ENCODE peak calls at places on chromosomes 5 and 9, in ten cellular contexts. D is neuronal stem cell; Q is KBM-7; I is keratinocyte; U is stimulated activated naive B cell treated with anti-CD40 and anti-IgM and Interleukin-4, amounts not matched to agents 10 μg/mL and 1 μg/mL and 100 μg/mL, for 72 hours; R is activated T-cell treated with anti-CD3 and anti-CD28 coated beads, Interleukin-2, amount 50 U/mL, for 48 hours; V is NAMALWA; A is NCI-H1092; K is amygdala; O is prostate gland. Y is an unnamed sample.

GRCh38 chr5:98927242-98927987 is 1.4 kb downstream of the CHD1 start:
- DNase-seq in I (no peak), A (no peak), V (peak; percentile 69), O (peak; percentile 78), K (peak; percentile 1), R (peak; percentile 62), D (peak; percentile 21), Q (peak; percentile 67), U (peak; percentile 28), Y (peak; percentile 49)

GRCh38 chr5:128216860-128217531 is 133.4 kb downstream of the SLC12A2 start:
- DNase-seq in I (peak; percentile 50), D (no peak), O (no peak), V (no peak), A (no peak), Q (no peak), R (no peak), U (no peak), K (peak; percentile 12), Y (no peak)

GRCh38 chr5:162565-163337 is 28.5 kb upstream of the LRRC14B start:
- DNase-seq in O (no peak), U (no peak), Q (no peak), R (no peak), V (no peak), K (no peak), A (no peak), I (no peak), D (no peak), Y (no peak)

GRCh38 chr5:131944700-131945550 is 538 bp downstream of the MEIKIN start:
- DNase-seq in U (no peak), D (no peak), R (no peak), K (no peak), V (no peak), A (no peak), I (no peak), O (no peak), Q (peak; percentile 42), Y (no peak)

GRCh38 chr9:84697494-84698114 is 28.1 kb downstream of the NTRK2 start:
- DNase-seq in U (peak; percentile 21), K (peak; percentile 31), V (peak; percentile 32), D (peak; percentile 61), Q (peak; percentile 42), A (peak; percentile 51), I (peak; percentile 17), O (peak; percentile 53), R (peak; percentile 60), Y (peak; percentile 62)

GRCh38 chr9:117763314-117763713 is 59.1 kb downstream of the TLR4 start:
- DNase-seq in A (no peak), K (no peak), U (no peak), V (no peak), Q (no peak), R (no peak), D (no peak), O (no peak), I (no peak), Y (no peak)

GRCh38 chr9:2285411-2285810 is 270.3 kb downstream of the SMARCA2 start:
- DNase-seq in O (no peak), U (no peak), V (peak; percentile 67), K (no peak), I (peak; percentile 17), D (no peak), R (no peak), A (no peak), Q (no peak), Y (no peak)

GRCh38 chr5:168015506-168015905 is 275.9 kb upstream of the WWC1 start:
- DNase-seq in A (no peak), V (no peak), Q (no peak), I (no peak), R (no peak), D (no peak), U (no peak), O (no peak), K (no peak), Y (no peak)